ENCODE peak calls at places on chromosomes 5 and 9, in five cellular contexts. O is breast epithelium, A is transverse colon, W is mucosa of descending colon, U is neural progenitor cell. L is an unnamed sample.

GRCh38 chr9:92405770-92406169 is 1.4 kb upstream of the OGN start:
- DNase-seq in O (no peak), W (no peak), A (no peak), U (no peak), L (no peak)

GRCh38 chr9:84343111-84343521 is 2.6 kb upstream of the SLC28A3 start:
- DNase-seq in A (no peak), U (no peak), W (no peak), O (no peak), L (peak)

GRCh38 chr5:99030871-99031440 is 102.1 kb upstream of the CHD1 start:
- DNase-seq in U (no peak), A (no peak), W (no peak), O (no peak), L (no peak)

GRCh38 chr9:88754452-88754851 is 219.5 kb downstream of the NXNL2 start:
- DNase-seq in U (no peak), O (no peak), W (no peak), A (no peak), L (no peak)

GRCh38 chr5:142547445-142548374 is 138.2 kb downstream of the FGF1 start:
- DNase-seq in W (no peak), O (no peak), U (no peak), A (no peak), L (no peak)

GRCh38 chr5:50302815-50303490 is 138.1 kb downstream of the EMB start:
- DNase-seq in W (no peak), O (no peak), U (no peak), A (no peak), L (peak)

GRCh38 chr9:78386746-78387145 is 89.8 kb downstream of the PSAT1 start:
- DNase-seq in A (no peak), W (no peak), O (no peak), U (no peak), L (no peak)

GRCh38 chr5:173242675-173243085 is 7.7 kb upstream of the NKX2-5 start:
- DNase-seq in W (no peak), A (no peak), U (peak), O (no peak), L (no peak)

GRCh38 chr5:139733698-139734491 is 61.7 kb upstream of the PSD2 start:
- DNase-seq in A (peak), O (no peak), W (peak), U (peak), L (peak)

GRCh38 chr5:149420509-149421371 is 41.6 kb upstream of the IL17B start:
- DNase-seq in O (no peak), A (no peak), U (peak), W (no peak), L (no peak)

DNA sequence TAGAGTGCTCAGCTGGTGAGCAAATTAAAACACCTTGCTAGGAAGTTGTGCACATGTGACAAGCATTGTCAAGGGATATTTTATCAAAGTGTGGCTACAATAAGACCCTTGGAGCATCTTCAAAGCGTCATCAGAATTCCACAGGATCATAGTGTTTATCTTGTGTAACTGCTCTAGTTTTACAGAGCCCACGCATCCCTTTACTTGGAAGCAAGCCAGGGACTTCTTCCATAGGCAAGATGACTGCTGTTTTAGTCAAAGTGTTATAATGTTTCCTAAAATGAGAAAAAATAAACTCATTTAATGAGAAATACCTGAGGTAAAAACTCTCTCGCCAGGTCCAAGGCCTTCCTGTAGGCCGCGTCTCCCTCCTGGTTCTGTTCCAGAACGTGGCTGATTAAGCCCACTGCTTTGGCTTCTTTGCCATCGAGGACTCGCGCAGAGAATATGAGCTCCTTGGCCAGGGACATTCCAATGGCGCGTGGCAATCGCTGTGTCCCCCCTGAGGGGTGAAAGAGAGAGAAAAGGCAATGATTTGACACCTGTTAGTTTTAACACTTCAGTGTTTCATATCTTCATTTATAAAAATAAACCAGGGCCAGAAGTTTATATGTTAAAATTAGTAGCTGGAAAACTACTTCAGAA is 141.1 kb downstream of the AUH start:
- DNase-seq in O (no peak), A (no peak), U (no peak), W (no peak), L (no peak)
- TF ChIP-seq CTCF in O (no peak), A (no peak), U (no peak), W (no peak), L (no peak)

GRCh38 chr5:77948476-77948875 is 172.3 kb upstream of the TBCA start:
- DNase-seq in A (no peak), O (no peak), U (no peak), W (no peak), L (no peak)

GRCh38 chr5:77945874-77946273 is 169.7 kb upstream of the TBCA start:
- DNase-seq in W (no peak), A (no peak), O (no peak), U (peak), L (no peak)

GRCh38 chr5:77947051-77947428 is 170.9 kb upstream of the TBCA start:
- DNase-seq in W (no peak), U (no peak), O (no peak), A (no peak), L (no peak)

GRCh38 chr5:77944757-77945340 is 168.7 kb upstream of the TBCA start:
- DNase-seq in O (no peak), U (no peak), W (no peak), A (no peak), L (no peak)

GRCh38 chr5:77946381-77947050 is 170.4 kb upstream of the TBCA start:
- DNase-seq in O (no peak), U (no peak), A (no peak), W (no peak), L (no peak)
- TF ChIP-seq CTCF in O (no peak), U (no peak), A (no peak), W (no peak), L (no peak)

GRCh38 chr5:178150977-178151734 is 2.5 kb downstream of the NHP2 start:
- DNase-seq in U (peak), O (no peak), A (no peak), W (no peak), L (no peak)
- TF ChIP-seq CTCF in U (no peak), O (no peak), A (no peak), W (no peak), L (no peak)

DNA sequence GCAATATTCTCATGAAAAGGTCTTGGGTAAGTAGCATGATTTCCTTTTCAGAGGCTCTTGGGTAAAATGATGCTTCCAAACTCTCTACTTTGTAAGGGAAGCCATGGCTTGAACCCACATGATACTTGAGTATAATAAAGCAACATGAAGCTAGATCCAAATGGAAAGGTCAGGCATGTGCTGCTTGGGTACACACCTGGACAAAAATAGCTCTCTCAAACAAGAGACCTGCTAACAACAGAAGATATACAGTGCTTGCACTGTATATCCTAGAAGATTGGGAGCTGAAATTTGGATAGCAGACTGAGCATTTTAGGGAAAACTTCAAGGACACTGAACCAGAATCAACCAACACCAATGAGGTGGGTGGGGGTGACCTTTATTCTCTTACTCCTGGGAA is 40.2 kb downstream of the NMUR2 start:
- DNase-seq in W (no peak), O (no peak), A (no peak), U (no peak), L (no peak)
- TF ChIP-seq CTCF in W (no peak), O (no peak), A (no peak), U (no peak), L (no peak)

GRCh38 chr9:12884736-12885395 is 110.0 kb downstream of the LURAP1L start:
- DNase-seq in A (no peak), W (no peak), U (peak), O (no peak), L (peak)
- TF ChIP-seq CTCF in A (peak), W (peak), U (peak), O (peak), L (no peak)

GRCh38 chr5:138352722-138353549 is 451 bp downstream of the KDM3B start:
- DNase-seq in U (peak), A (peak), O (peak), W (peak), L (peak)

GRCh38 chr5:138353550-138353893 is 1.0 kb downstream of the KDM3B start:
- DNase-seq in O (no peak), U (no peak), A (no peak), W (no peak), L (no peak)

GRCh38 chr5:138352071-138352721 is at the start of gene KDM3B:
- DNase-seq in W (peak), U (peak), O (peak), A (peak), L (peak)

GRCh38 chr5:138354387-138354786 is 1.9 kb downstream of the KDM3B start:
- DNase-seq in A (no peak), O (no peak), W (no peak), U (peak), L (no peak)

DNA sequence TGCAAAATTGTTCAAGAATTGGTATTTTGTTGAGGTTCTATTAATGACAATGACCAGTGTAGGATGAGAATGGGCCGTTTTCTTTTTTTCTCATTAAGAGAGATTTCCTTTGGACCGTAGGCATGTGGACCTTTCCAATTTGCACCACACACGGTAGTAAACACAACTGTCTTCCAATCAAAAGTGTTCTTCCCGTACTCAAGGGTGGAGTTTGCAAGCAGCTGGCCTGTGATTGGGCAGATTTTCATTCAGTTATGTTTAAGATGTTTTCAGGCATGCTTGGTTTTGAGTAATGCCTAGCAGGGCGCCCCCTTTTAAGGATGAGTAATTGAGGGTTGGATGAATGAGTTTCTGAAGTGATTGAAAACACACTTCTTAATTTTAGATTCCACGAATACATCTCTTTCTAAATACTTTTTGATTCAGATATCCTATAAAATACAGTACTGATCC is 2.5 kb downstream of the KDM3B start:
- DNase-seq in U (peak), A (no peak), O (no peak), W (no peak), L (peak)
- TF ChIP-seq CTCF in U (no peak), A (no peak), O (no peak), W (no peak), L (no peak)

GRCh38 chr9:129285979-129286772 is 108.1 kb upstream of the IER5L start:
- DNase-seq in O (peak), W (peak), U (no peak), A (no peak), L (no peak)

GRCh38 chr9:129285382-129285781 is 107.3 kb upstream of the IER5L start:
- DNase-seq in W (peak), A (no peak), O (peak), U (no peak), L (no peak)

GRCh38 chr9:129283705-129284606 is 105.9 kb upstream of the IER5L start:
- DNase-seq in U (no peak), W (peak), O (peak), A (no peak), L (no peak)

GRCh38 chr9:129283290-129283691 is 105.2 kb upstream of the IER5L start:
- DNase-seq in A (no peak), W (peak), O (peak), U (no peak), L (no peak)

DNA sequence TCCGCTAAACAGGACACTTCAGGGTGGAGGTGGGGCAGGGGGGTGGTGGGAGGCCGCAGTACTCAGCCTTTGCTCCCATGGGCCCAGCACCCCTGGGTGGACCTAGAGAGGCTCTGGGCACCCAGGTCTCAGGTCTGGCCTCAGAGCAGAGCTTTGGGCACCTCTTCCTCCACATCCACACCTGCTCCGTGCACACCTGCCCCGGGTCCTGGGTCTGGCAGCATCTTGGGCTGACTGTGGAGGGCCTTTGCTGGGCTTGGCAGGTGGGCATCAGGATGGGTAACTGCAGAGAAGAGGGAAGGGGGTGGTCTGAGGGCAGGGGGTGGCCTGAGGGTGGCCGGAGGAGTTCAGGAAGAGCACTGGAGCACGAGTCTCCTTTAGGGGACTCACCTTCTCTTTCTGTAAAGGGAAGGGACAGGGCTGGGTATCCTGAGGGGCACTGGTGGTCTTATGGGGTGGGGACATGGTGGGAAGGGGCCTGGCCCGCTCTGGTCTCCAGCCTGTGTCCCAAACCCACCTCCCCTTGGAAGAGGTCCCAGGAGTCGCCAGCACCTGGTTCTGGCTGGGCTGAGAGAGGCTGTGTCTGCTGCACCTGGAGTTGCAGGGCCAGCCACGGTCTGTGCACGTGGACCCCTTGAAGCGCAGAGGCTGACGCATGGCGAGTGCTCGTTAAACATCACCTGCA is 106.7 kb upstream of the IER5L start:
- DNase-seq in U (no peak), A (no peak), O (peak), W (peak), L (no peak)
- TF ChIP-seq CTCF in U (no peak), A (no peak), O (no peak), W (no peak), L (no peak)

DNA sequence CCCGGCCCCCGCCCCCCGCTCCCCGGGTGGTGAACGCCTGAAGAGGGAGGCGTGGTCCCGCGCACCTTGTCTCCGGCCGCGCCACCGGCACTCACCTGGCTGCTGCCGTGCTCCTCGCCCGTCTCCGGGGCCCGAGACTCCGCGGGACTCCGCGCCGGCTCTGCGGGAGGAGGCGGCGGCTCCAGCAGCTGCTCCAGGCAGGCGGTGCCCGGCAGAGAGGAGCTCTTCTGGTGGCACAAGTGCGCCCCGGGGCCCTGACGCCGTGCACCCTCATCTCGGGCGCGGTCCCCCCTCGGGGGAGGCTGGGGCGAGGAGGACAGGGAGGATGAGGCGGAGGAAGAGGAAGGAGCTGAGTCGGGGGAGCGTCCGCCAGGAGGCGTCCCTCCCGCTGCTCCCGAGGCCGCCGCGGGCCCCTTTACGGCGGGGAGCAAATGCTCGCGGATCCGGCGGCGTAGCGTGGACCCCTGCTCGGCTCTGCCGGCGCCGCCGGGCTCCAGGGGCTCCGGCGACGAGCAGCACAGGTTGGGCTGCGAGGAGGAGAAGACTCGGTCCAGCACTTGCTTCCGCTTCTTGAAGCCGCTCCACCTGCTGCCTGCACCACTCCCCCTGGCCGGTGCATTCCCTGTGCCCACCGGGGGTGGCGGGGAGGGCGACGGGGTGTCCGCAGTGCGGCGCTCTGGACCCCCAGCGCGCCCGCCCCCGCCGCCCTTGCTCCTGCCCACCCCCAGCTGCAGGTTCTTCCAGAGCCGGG is 958 bp downstream of the MCTP1 start:
- DNase-seq in A (peak), O (no peak), W (no peak), U (peak), L (peak)
- TF ChIP-seq CTCF in A (no peak), O (no peak), W (no peak), U (peak), L (peak)

DNA sequence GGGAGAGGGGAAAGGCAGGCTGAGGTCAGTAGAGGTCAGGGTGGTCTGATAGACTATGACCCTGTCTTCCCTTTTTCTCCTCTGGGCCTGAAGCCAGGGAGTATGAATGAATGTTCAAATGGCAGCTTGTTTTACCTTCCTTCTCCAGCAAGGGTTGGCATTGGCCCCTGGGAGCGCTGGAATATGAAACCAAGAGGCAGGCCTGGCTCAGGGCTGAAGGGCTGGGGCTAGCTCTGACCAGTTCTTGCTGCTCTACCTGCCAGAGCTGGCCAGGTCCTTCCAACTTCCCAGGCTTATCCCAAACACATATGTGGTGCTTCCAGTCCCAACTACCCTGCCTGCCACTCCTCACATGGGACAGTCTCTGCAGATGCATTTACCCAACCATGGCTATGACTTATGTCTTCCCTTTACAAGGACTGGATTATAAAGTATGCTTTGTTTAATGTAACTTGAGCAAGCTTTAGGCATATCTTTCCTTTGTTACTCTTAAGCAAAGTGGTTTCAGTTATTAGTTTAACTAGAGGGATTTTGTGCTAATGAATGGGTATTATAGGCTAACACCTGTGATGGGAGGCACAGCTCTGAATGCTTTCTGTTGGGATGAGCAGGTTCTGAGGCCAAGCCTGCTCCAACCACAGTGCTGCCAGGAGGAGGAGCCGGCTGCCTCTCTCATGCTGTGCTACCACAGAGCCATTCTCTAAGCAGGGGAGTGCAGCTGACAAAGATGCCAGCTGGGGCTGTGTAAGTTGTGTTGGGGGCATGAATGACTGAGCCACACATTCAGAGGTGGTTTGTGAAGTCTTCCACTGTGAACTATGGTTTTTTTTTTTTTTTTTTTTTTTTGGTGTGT is 6.1 kb downstream of the CCNI2 start:
- DNase-seq in A (peak), O (no peak), W (no peak), U (peak), L (peak)
- TF ChIP-seq CTCF in A (no peak), O (no peak), W (no peak), U (peak), L (no peak)

L was measured in Calu3.